ENCODE peak calls at places on chromosomes 5 and 9, in four cellular contexts. L is bronchial epithelial cell, D is pancreas, Z is H9. Q is an unnamed sample.

GRCh38 chr9:137355445-137356365 is 53.6 kb upstream of the NRARP start:
- DNase-seq in L (no peak), D (no peak), Z (no peak), Q (no peak)

GRCh38 chr5:155046591-155046990 is 33.0 kb downstream of the KIF4B start:
- DNase-seq in L (no peak), D (no peak), Z (peak; percentile 73), Q (no peak)

GRCh38 chr9:38057416-38058195 is 11.4 kb downstream of the SHB start:
- DNase-seq in L (no peak), D (peak; percentile 55), Z (no peak), Q (no peak)

GRCh38 chr9:77960356-77961153 is 71.1 kb downstream of the GNAQ start:
- DNase-seq in L (no peak), D (no peak), Z (peak; percentile 53), Q (no peak)

GRCh38 chr5:173278172-173278571 is 43.2 kb upstream of the NKX2-5 start:
- DNase-seq in L (no peak), D (no peak), Z (no peak), Q (no peak)

GRCh38 chr9:11735391-11735790 is 957.8 kb upstream of the TYRP1 start:
- DNase-seq in L (no peak), D (no peak), Z (no peak), Q (no peak)

GRCh38 chr5:116942622-116943021 is 368.0 kb upstream of the SEMA6A start:
- DNase-seq in L (peak; percentile 34), D (no peak), Z (no peak), Q (no peak)

GRCh38 chr9:87527211-87527916 is 29.7 kb downstream of the DAPK1 start:
- DNase-seq in L (no peak), D (no peak), Z (no peak), Q (no peak)

GRCh38 chr5:58410441-58410840 is 49.4 kb downstream of the PLK2 start:
- DNase-seq in L (peak; percentile 98), D (no peak), Z (no peak), Q (no peak)

GRCh38 chr5:1493941-1494340 is 29.8 kb downstream of the LPCAT1 start:
- DNase-seq in L (no peak), D (no peak), Z (no peak), Q (no peak)

Q was measured in brain pericyte.